ENCODE peak calls at places on chromosomes 4 and X, in five cellular contexts. V, D, L, S and Y are unnamed samples.

GRCh38 chr4:138595731-138596465 is 353.7 kb upstream of the SLC7A11 start:
- DNase-seq in L (no peak), D (no peak), S (no peak), V (no peak), Y (no peak)

GRCh38 chr4:54495091-54495490 is 162.7 kb upstream of the KIT start:
- DNase-seq in L (no peak), S (no peak), V (no peak), D (no peak), Y (no peak)

GRCh38 chr4:84948056-84948455 is 18.4 kb downstream of the WDFY3 start:
- DNase-seq in S (no peak), D (no peak), L (no peak), V (no peak), Y (no peak)

GRCh38 chr4:112329672-112330372 is 32.7 kb downstream of the ALPK1 start:
- DNase-seq in L (no peak), D (no peak), S (no peak), V (no peak), Y (no peak)

GRCh38 chrX:133660356-133660755 is 245.1 kb upstream of the GPC4 start:
- DNase-seq in D (no peak), L (no peak), V (no peak), S (no peak), Y (no peak)

GRCh38 chr4:117137143-117137542 is 51.8 kb upstream of the TRAM1L1 start:
- DNase-seq in D (peak; percentile 2), L (no peak), V (no peak), S (no peak), Y (peak; percentile 96)

GRCh38 chr4:92101609-92102231 is 202.0 kb upstream of the GRID2 start:
- DNase-seq in S (no peak), D (no peak), V (no peak), L (no peak), Y (peak; percentile 32)

GRCh38 chr4:14180166-14180565 is 552.6 kb upstream of the BOD1L1 start:
- DNase-seq in V (no peak), D (no peak), S (no peak), L (no peak), Y (no peak)

GRCh38 chr4:181650033-181650825 is 593.0 kb upstream of the TENM3 start:
- DNase-seq in S (no peak), V (no peak), D (no peak), L (no peak), Y (no peak)

GRCh38 chrX:123093792-123094191 is 90.3 kb upstream of the GRIA3 start:
- DNase-seq in D (no peak), L (no peak), V (no peak), S (no peak), Y (no peak)

GRCh38 chrX:22542641-22543040 is 269.9 kb downstream of the CBLL2 start:
- DNase-seq in D (no peak), V (no peak), S (no peak), L (no peak), Y (no peak)

GRCh38 chrX:73577368-73577767 is 14.4 kb downstream of the CHIC1 start:
- DNase-seq in L (no peak), D (peak; percentile 66), V (no peak), S (no peak), Y (peak; percentile 76)

GRCh38 chr4:54371211-54371610 is 142.1 kb downstream of the PDGFRA start:
- DNase-seq in D (no peak), V (no peak), L (no peak), S (no peak), Y (no peak)

GRCh38 chr4:57159866-57160265 is 49.7 kb upstream of the IGFBP7 start:
- DNase-seq in D (no peak), L (no peak), V (no peak), S (no peak), Y (no peak)

GRCh38 chr4:24174622-24175021 is 284.8 kb upstream of the PPARGC1A start:
- DNase-seq in V (no peak), D (no peak), S (no peak), L (no peak), Y (no peak)

DNA sequence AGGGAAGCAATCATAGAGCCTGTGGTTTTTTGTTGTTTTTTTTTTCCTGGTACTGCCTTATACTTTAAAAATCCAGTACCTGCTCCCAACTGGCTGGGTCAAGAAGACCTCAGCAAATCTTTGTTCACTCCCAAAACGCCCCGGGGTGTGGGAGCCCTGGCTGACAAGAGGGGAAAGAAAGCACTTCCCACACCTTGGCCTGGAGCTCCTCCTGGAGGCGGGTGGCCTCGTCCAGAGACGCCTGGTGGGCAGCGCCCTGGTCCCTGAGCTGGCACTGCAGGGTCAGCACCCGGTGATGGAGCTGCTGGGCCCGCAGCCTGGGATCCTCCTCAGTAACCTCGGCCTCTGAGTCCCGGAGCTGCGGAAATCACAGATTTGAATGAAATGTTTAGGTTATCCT is 38.2 kb downstream of the C4orf50 start:
- DNase-seq in D (no peak), S (peak; percentile 59), V (no peak), L (no peak), Y (no peak)
- TF ChIP-seq CTCF in D (peak; percentile 44), S (no peak), V (no peak), L (peak; percentile 26), Y (peak; percentile 20)

GRCh38 chrX:131830400-131831184 is 192.5 kb upstream of the STK26 start:
- DNase-seq in L (peak; percentile 79), D (no peak), S (no peak), V (no peak), Y (peak; percentile 18)
- H3K4me3 ChIP-seq in L (peak overlapping the region; percentile 31), D (no peak overlapping the region), S (no peak overlapping the region), V (no peak overlapping the region), Y (no peak overlapping the region)

GRCh38 chrX:31374786-31375185 is 302.9 kb upstream of the FTHL17 start:
- DNase-seq in V (no peak), D (no peak), S (no peak), L (no peak), Y (no peak)

GRCh38 chrX:31371956-31372355 is 300.1 kb upstream of the FTHL17 start:
- DNase-seq in S (no peak), V (no peak), D (no peak), L (no peak), Y (no peak)

DNA sequence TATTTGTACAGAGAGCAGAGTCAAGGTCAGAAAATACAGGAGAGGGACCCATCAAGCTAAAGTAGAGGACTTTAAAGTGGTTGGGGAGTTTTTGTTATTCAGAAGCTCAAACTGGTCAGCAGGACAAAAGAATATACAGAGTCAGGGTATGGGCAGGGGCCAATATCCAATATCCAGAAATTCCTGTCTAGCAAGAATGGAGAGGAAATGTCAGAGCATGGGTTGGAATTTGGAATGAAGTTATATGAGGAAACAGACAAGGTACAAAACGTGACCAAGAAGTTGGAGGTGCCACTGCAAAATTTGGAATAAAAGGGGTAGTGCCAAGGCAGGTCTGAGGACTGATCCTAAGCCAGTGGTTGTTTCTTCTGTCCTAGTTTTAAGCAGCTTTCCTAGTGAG is 304.6 kb upstream of the FTHL17 start:
- DNase-seq in S (no peak), V (no peak), L (no peak), D (no peak), Y (no peak)
- TF ChIP-seq CTCF in S (no peak), V (no peak), L (no peak), D (no peak), Y (no peak)

GRCh38 chrX:45133465-45133864 is 67.2 kb downstream of the DIPK2B start:
- DNase-seq in S (no peak), D (no peak), L (no peak), V (no peak), Y (no peak)

GRCh38 chrX:45134775-45135174 is 65.9 kb downstream of the DIPK2B start:
- DNase-seq in D (no peak), S (no peak), L (no peak), V (no peak), Y (no peak)

GRCh38 chrX:45138525-45138924 is 62.2 kb downstream of the DIPK2B start:
- DNase-seq in V (no peak), L (no peak), S (no peak), D (no peak), Y (no peak)

GRCh38 chrX:45135616-45136015 is 65.1 kb downstream of the DIPK2B start:
- DNase-seq in S (no peak), L (no peak), V (no peak), D (no peak), Y (no peak)

GRCh38 chrX:45134303-45134702 is 66.4 kb downstream of the DIPK2B start:
- DNase-seq in D (no peak), S (no peak), V (no peak), L (no peak), Y (no peak)
- H3K4me3 ChIP-seq in D (no peak overlapping the region), S (no peak overlapping the region), V (no peak overlapping the region), L (no peak overlapping the region), Y (no peak overlapping the region)

GRCh38 chr4:41992967-41993857 is 2.9 kb downstream of the SLC30A9 start:
- DNase-seq in L (no peak), S (no peak), V (no peak), D (no peak), Y (no peak)

GRCh38 chr4:41990029-41990382 is 324 bp upstream of the SLC30A9 start:
- DNase-seq in S (no peak), V (no peak), L (no peak), D (no peak), Y (no peak)

GRCh38 chr4:41991916-41992767 is 1.8 kb downstream of the SLC30A9 start:
- DNase-seq in V (no peak), D (no peak), S (no peak), L (no peak), Y (no peak)

GRCh38 chr4:41994461-41994860 is 4.1 kb downstream of the SLC30A9 start:
- DNase-seq in V (no peak), S (no peak), L (no peak), D (no peak), Y (no peak)

DNA sequence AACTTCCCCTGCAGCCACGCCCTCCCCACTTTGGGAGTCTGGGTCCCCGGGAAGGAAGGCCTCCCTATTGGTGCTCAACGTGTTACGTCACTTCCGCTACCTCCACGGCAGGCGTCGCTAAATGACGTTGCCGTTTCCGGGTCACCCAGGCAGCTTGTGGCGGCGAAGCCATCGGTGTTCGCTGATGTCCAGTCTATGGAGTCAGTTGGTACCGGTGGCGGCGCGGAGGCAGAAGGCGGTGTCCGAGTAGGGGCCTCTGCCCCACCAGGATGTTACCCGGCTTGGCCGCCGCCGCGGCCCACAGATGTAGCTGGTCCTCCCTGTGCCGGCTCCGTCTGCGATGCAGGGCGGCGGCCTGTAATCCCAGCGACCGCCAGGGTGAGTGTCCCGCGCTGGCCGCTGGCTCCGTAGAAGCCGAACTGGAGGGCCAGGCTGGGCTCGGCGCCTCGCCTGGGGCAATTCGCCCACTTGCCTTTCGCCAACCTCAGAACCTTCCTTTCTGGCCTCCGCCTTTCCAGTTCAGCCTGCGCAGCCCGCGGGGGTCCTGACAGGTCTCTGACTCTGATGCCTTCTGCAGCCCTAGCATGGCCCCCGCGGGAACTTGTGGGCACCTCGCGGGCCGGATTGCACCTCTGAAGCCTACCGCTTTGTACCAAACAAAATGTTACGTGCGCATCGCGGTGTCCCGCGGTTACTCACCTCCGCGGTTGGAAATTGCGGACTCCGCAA is at the start of gene SLC30A9:
- DNase-seq in S (peak; percentile 99), V (peak; percentile 68), D (peak; percentile 89), L (peak; percentile 97), Y (peak; percentile 80)
- TF ChIP-seq CTCF in S (peak; percentile 14), V (no peak), D (peak; percentile 18), L (peak; percentile 52), Y (peak; percentile 29)

GRCh38 chr4:1862055-1862911 is 6.3 kb upstream of the LETM1 start:
- DNase-seq in D (no peak), V (no peak), S (no peak), L (no peak), Y (no peak)
- H3K4me3 ChIP-seq in D (no peak overlapping the region), V (peak overlapping the region; percentile 28), S (no peak overlapping the region), L (peak overlapping the region; percentile 19), Y (no peak overlapping the region)